ENCODE peak calls at places on chromosomes 4 and X, in seven cellular contexts. P is HepG2, O is K562, B is GM12878, N is H1, I is SK-N-SH, L is WTC11. R is an unnamed sample.

GRCh38 chrX:68204639-68205038 is 228.7 kb downstream of the OPHN1 start:
- DNase-seq in P (no peak), O (no peak), N (no peak), L (no peak), I (no peak), B (no peak), R (no peak)

GRCh38 chrX:104118765-104119164 is 6.4 kb downstream of the ZCCHC18 start:
- DNase-seq in O (no peak), I (no peak), B (no peak), L (no peak), P (no peak), N (no peak), R (no peak)

GRCh38 chr4:99471349-99471748 is 36.2 kb upstream of the ADH7 start:
- DNase-seq in O (no peak), L (no peak), B (no peak), I (no peak), N (no peak), P (no peak), R (no peak)

GRCh38 chrX:136689441-136689840 is 41.5 kb downstream of the CD40LG start:
- DNase-seq in B (no peak), N (no peak), O (no peak), I (no peak), L (peak), P (no peak), R (no peak)

GRCh38 chr4:184355111-184355604 is 119.2 kb downstream of the IRF2 start:
- DNase-seq in P (peak), I (peak), B (peak), L (no peak), N (no peak), O (peak), R (no peak)

GRCh38 chrX:39874202-39874816 is 223.4 kb downstream of the BCOR start:
- DNase-seq in N (no peak), L (no peak), P (no peak), B (peak), O (no peak), I (no peak), R (no peak)

GRCh38 chrX:154511761-154512160 is 4.3 kb downstream of the FAM3A start:
- DNase-seq in O (no peak), I (no peak), B (no peak), L (no peak), P (no peak), N (no peak), R (no peak)

GRCh38 chr4:127505203-127505602 is 127.6 kb upstream of the INTU start:
- DNase-seq in P (no peak), L (no peak), O (no peak), N (no peak), I (peak), B (no peak), R (no peak)

GRCh38 chr4:1583051-1583785 is 100.9 kb downstream of the FAM53A start:
- DNase-seq in O (no peak), N (no peak), B (no peak), L (peak), I (no peak), P (no peak), R (no peak)

GRCh38 chr4:128162434-128162833 is 101.3 kb downstream of the LARP1B start:
- DNase-seq in I (no peak), N (no peak), B (no peak), O (no peak), P (no peak), L (no peak), R (no peak)

GRCh38 chr4:110620352-110621327 is 2.2 kb downstream of the PITX2 start:
- DNase-seq in P (no peak), N (no peak), B (no peak), L (peak), O (no peak), I (peak), R (no peak)

GRCh38 chrX:52933976-52934703 is 24.2 kb downstream of the FAM156A start:
- DNase-seq in B (no peak), P (no peak), N (no peak), O (no peak), I (no peak), L (no peak), R (no peak)

GRCh38 chr4:177964061-177964460 is 521.8 kb upstream of the AGA start:
- DNase-seq in O (no peak), B (no peak), P (no peak), L (no peak), N (no peak), I (no peak), R (no peak)

GRCh38 chrX:31147175-31147574 is 75.3 kb upstream of the FTHL17 start:
- DNase-seq in P (no peak), I (no peak), O (no peak), B (no peak), N (no peak), L (no peak), R (no peak)

GRCh38 chr4:184806246-184806550 is 19.6 kb downstream of the ACSL1 start:
- DNase-seq in P (no peak), N (no peak), O (no peak), I (no peak), B (no peak), L (no peak), R (no peak)

GRCh38 chr4:152102184-152103000 is 341.6 kb upstream of the GATB start:
- DNase-seq in O (no peak), P (peak), B (no peak), L (no peak), N (no peak), I (no peak), R (peak)

GRCh38 chrX:69285401-69285871 is 120.2 kb upstream of the PJA1 start:
- DNase-seq in B (no peak), I (peak), L (no peak), P (no peak), N (no peak), O (peak), R (no peak)

GRCh38 chr4:128357286-128357685 is 69.7 kb upstream of the PGRMC2 start:
- DNase-seq in L (no peak), N (no peak), I (no peak), B (no peak), O (no peak), P (no peak), R (no peak)

GRCh38 chr4:138399041-138399440 is 156.9 kb upstream of the SLC7A11 start:
- DNase-seq in B (no peak), P (no peak), O (no peak), L (no peak), I (no peak), N (no peak), R (no peak)

GRCh38 chr4:138400528-138400927 is 158.4 kb upstream of the SLC7A11 start:
- DNase-seq in B (no peak), O (no peak), L (no peak), N (no peak), I (no peak), P (no peak), R (no peak)

GRCh38 chr4:138404801-138405200 is 162.7 kb upstream of the SLC7A11 start:
- DNase-seq in I (no peak), P (no peak), L (no peak), O (no peak), B (no peak), N (no peak), R (no peak)

GRCh38 chr4:138398297-138398696 is 156.1 kb upstream of the SLC7A11 start:
- DNase-seq in L (no peak), B (no peak), P (peak), N (peak), O (no peak), I (no peak), R (no peak)

GRCh38 chr4:138401330-138401729 is 159.2 kb upstream of the SLC7A11 start:
- DNase-seq in P (no peak), N (no peak), O (no peak), I (no peak), B (no peak), L (no peak), R (no peak)
- TF ChIP-seq USF2 in P (no peak), N (no peak), O (no peak), I (no peak), B (no peak), L (no peak), R (no peak)

GRCh38 chr4:24979554-24979953 is 51.2 kb downstream of the LGI2 start:
- DNase-seq in P (no peak), L (no peak), O (no peak), N (no peak), B (no peak), I (no peak), R (no peak)
- TF ChIP-seq MAX in P (no peak), L (no peak), O (no peak), N (no peak), B (no peak), I (no peak), R (no peak)

GRCh38 chr4:47785196-47785595 is 52.7 kb downstream of the CORIN start:
- DNase-seq in I (no peak), O (no peak), B (no peak), L (no peak), P (no peak), N (no peak), R (no peak)

GRCh38 chr4:47786958-47787370 is 50.9 kb downstream of the CORIN start:
- DNase-seq in B (peak), P (peak), I (no peak), L (no peak), N (no peak), O (no peak), R (no peak)

GRCh38 chr4:47790105-47790504 is 47.8 kb downstream of the CORIN start:
- DNase-seq in L (no peak), I (no peak), B (no peak), P (no peak), N (no peak), O (no peak), R (no peak)

GRCh38 chr4:47784222-47784621 is 53.6 kb downstream of the CORIN start:
- DNase-seq in L (no peak), P (no peak), N (no peak), B (no peak), O (no peak), I (peak), R (no peak)
- TF ChIP-seq USF2 in L (no peak), P (no peak), N (no peak), B (no peak), O (no peak), I (no peak), R (no peak)

DNA sequence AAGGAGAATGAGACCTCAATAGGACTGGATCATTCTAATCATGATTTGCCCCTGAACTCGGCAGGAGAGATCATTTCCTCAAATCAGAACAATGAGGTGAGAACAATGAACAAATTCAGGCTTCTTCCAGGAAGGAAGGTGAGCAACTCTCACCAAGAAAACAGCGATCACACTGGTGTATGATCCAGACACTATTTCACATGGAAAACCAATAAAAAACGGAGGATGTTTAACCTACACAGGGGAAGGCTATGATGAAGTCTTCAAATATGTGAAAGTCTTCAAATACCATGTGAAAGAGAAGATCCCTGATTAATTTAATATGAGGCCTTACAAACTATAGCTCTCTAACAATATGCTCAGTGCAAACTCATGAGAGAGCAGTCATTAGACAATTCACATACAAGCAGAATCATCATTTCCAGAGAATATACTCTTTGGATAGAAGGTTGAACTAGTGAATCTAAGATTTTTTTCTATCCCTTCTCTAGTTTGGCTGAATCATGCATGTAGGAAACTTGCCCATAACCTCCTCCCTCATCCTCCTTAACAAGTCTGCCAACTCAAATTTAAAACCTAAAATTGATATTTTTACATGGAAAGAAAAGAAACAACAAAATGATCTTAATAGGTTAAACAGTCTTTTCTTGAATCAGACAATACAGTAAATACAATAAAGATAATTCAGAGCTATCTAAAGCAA is 122.5 kb downstream of the ADAMTS3 start:
- DNase-seq in I (no peak), O (no peak), L (no peak), N (no peak), B (no peak), P (no peak), R (no peak)
- TF ChIP-seq MAX in I (no peak), O (no peak), L (no peak), N (no peak), B (no peak), P (no peak), R (no peak)

DNA sequence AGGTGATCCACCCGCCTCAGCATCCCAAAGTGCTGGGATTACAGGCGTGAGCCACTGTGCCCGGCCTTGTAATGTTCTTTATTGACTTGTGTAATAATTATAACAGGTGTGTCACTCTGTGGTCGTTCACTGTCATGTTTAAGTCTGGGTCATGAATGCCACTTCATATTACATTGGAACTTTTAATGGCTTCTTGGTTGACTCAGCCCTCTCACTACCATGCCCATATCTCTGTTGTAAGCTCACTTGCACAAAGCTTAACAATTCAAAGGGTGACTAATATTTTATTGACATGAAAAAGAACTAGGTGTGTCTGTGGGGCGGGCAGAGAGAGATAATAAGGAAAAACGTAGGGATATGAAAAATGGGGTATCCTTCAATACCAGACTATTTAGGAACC is 639.7 kb upstream of the ACTRT1 start:
- DNase-seq in O (no peak), B (no peak), L (no peak), I (no peak), P (no peak), N (no peak), R (no peak)
- TF ChIP-seq USF2 in O (no peak), B (no peak), L (no peak), I (no peak), P (no peak), N (no peak), R (no peak)

GRCh38 chrX:135393046-135393445 is 28.7 kb upstream of the SMIM10L2A start:
- DNase-seq in P (no peak), B (no peak), L (no peak), I (no peak), O (no peak), N (no peak), R (no peak)
- TF ChIP-seq MAX in P (no peak), B (no peak), L (no peak), I (no peak), O (no peak), N (no peak), R (no peak)

GRCh38 chr4:120770897-120771296 is 151.6 kb downstream of the PRDM5 start:
- DNase-seq in N (no peak), L (no peak), O (no peak), I (no peak), P (no peak), B (no peak), R (no peak)

GRCh38 chr4:120771907-120772306 is 150.6 kb downstream of the PRDM5 start:
- DNase-seq in P (peak), N (no peak), L (no peak), B (no peak), I (no peak), O (no peak), R (no peak)

GRCh38 chr4:120769227-120769626 is 153.3 kb downstream of the PRDM5 start:
- DNase-seq in P (no peak), L (no peak), N (no peak), O (no peak), B (no peak), I (no peak), R (no peak)

GRCh38 chr4:120773641-120774040 is 148.9 kb downstream of the PRDM5 start:
- DNase-seq in N (no peak), P (no peak), B (no peak), I (no peak), L (no peak), O (no peak), R (no peak)
- TF ChIP-seq USF2 in N (no peak), P (no peak), B (no peak), I (no peak), L (no peak), O (no peak), R (no peak)

GRCh38 chr4:103099691-103100392 is at the start of gene BDH2:
- DNase-seq in L (no peak), B (peak), O (peak), P (peak), I (peak), N (peak), R (peak)
- TF ChIP-seq MAX in L (no peak), B (no peak), O (no peak), P (no peak), I (no peak), N (no peak), R (no peak)

GRCh38 chr4:3749081-3749480 is 17.1 kb upstream of the ADRA2C start:
- DNase-seq in N (no peak), P (no peak), O (no peak), L (no peak), I (no peak), B (no peak), R (no peak)

GRCh38 chr4:3746701-3747581 is 19.2 kb upstream of the ADRA2C start:
- DNase-seq in O (no peak), P (no peak), I (no peak), N (no peak), B (no peak), L (no peak), R (no peak)

GRCh38 chr4:3745886-3746656 is 20.1 kb upstream of the ADRA2C start:
- DNase-seq in N (no peak), L (no peak), O (no peak), I (peak), P (no peak), B (no peak), R (peak)

GRCh38 chr4:3744901-3745300 is 21.3 kb upstream of the ADRA2C start:
- DNase-seq in B (no peak), I (no peak), P (no peak), L (no peak), O (no peak), N (no peak), R (no peak)

DNA sequence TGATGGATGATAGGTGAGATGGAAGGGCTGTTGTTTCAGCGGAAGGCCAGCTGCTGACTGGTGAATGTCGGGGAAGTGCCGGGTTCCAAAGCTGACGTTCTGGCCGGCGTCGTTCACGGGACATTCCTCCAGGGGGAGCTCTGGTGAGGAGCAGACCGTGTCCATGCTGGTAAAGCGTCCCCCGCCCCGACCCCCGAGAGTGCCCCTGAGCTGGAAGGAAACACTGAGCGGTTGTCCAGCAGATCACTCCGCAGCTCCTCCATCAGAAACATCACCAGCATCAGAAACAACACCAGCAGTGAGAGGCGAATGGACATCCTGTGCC is 18.6 kb upstream of the ADRA2C start:
- DNase-seq in O (peak), I (no peak), N (peak), P (no peak), B (no peak), L (peak), R (no peak)
- TF ChIP-seq USF2 in O (no peak), I (no peak), N (no peak), P (no peak), B (no peak), L (no peak), R (no peak)